ENCODE peak calls at places on chromosomes 1 and 21, in six cellular contexts. O, Z, M, I, H and S are unnamed samples. For H3K4me1 and H3K27me3, the result is how much of the 10 kb centered on the place peaks cover.

GRCh38 chr1:157198619-157199420 is 60.6 kb upstream of the ETV3 start:
- DNase-seq in O (no peak), Z (no peak), M (no peak), I (peak), H (no peak), S (no peak)

GRCh38 chr1:7810395-7810794 is 26.3 kb downstream of the PER3 start:
- DNase-seq in O (no peak), Z (peak), M (no peak), I (peak), H (no peak), S (no peak)

GRCh38 chr1:33260435-33260980 is 4.2 kb downstream of the ZNF362 start:
- DNase-seq in O (no peak), Z (no peak), M (no peak), I (no peak), H (no peak), S (no peak)

GRCh38 chr1:231590453-231591198 is 36.0 kb upstream of the DISC1 start:
- DNase-seq in O (peak), Z (peak), M (no peak), I (peak), H (peak), S (no peak)

GRCh38 chr1:225423518-225423855 is 4.4 kb downstream of the LBR start:
- DNase-seq in O (no peak), Z (no peak), M (no peak), I (no peak), H (no peak), S (no peak)

GRCh38 chr1:41622859-41623732 is 138.6 kb upstream of the EDN2 start:
- DNase-seq in O (no peak), Z (peak), M (no peak), I (no peak), H (no peak), S (peak)

GRCh38 chr1:34696230-34696629 is 58.6 kb upstream of the GJB5 start:
- DNase-seq in O (no peak), Z (no peak), M (no peak), I (no peak), H (no peak), S (no peak)

GRCh38 chr1:204220217-204220616 is 6.4 kb upstream of the GOLT1A start:
- DNase-seq in O (no peak), Z (no peak), M (no peak), I (no peak), H (no peak), S (no peak)

GRCh38 chr1:109636201-109636952 is 16.7 kb downstream of the AMPD2 start:
- DNase-seq in O (no peak), Z (peak), M (no peak), I (peak), H (no peak), S (no peak)

GRCh38 chr1:4668738-4669700 is 14.6 kb downstream of the AJAP1 start:
- DNase-seq in O (no peak), Z (peak), M (no peak), I (no peak), H (no peak), S (no peak)

GRCh38 chr1:244435562-244436205 is 16.0 kb downstream of the ADSS2 start:
- DNase-seq in O (no peak), Z (peak), M (no peak), I (no peak), H (no peak), S (no peak)

GRCh38 chr1:220843481-220844011 is 35.7 kb upstream of the HLX start:
- DNase-seq in O (peak), Z (peak), M (no peak), I (no peak), H (peak), S (no peak)

DNA sequence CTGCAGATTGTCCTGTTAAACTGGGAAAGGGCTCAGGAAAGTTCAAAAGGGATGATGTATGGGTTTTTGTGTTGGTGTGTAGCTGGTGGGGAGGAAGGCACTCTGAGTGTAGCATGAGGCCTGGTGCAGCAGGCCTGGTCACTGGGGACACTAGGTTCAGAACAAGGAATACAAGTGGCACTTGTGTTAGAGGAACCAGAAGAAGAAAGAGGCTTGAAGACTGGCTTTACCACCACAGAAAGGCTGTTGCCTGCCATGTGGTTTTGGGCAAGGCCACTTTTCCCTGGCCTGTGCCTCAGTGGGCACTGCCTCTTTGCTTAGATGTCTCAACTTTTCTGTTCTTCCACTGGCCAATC is 122.8 kb downstream of the NOS1AP start:
- DNase-seq in O (no peak), Z (no peak), M (no peak), I (no peak), H (no peak), S (no peak)
- H3K4me1 ChIP-seq in O (under half), Z (half or more), M (under half), I (half or more), H (half or more), S (under half)

DNA sequence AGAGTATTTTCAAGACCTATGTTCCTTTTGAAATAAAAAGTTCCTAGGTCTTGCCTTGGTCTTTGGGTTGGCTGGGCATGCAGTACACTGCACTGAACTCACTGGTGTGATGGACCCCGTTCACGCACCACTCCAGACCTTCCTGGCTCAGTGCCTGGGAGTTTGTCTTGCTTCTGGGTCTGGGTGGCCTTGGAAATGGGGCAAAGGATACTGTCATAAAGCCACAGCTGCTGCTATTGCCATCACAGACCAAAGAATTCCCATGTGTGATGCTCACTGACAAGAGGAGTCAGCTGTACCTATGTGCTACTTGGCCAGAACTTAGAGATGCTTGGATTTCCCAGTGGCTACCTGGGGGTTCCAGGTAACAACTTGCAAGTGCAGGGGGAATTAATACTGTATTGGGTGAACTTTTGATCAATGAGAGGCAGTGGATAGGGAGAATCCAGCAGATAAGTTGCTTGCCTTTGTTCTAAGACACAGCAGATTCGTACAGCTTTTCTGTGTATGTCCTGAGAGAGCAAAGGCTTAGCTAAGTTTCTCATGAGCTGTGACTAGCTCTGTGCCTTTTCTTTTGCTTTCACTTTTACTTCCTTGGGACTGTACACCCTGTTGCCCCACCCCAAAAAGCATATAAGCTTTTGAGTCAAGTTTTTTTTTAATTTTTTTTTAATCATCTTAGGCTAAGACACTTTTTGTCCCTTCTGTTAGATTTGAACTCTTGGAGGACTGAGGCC is 115.3 kb downstream of the RUNX1 start:
- DNase-seq in O (no peak), Z (no peak), M (peak), I (no peak), H (no peak), S (no peak)
- H3K27ac ChIP-seq in O (no peak), Z (no peak), M (peak), I (no peak), H (no peak), S (peak)

DNA sequence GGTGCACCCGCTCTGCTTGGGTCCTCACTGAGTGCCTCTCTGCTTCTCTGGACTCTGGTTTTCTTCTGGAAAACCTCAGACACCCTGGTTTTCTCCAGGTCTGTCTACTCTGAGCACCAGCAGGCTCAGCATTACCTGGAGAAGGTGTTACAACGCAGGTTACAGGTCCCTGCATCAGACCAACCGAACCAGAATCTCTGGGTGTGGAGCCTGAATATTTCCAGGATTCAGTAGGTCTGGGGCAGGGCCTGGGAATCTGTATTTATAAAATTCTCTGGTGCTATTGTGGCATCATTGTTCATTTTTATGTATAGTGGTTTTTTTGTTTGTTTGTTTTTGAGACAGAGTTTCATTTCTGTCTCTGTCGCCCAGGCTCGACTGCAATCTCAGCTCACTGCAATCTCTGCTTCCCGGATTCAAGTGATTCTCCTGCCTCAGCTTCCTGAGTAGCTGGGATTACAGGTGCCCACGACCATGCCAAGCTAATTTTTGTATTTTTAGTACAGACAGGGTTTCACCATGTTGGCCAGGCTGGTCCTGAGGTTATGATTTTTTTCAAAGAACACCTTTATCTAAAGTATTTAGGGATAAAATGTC is 1.5 kb upstream of the SLC30A2 start:
- DNase-seq in O (no peak), Z (no peak), M (no peak), I (no peak), H (no peak), S (no peak)
- H3K27me3 ChIP-seq in O (under half), Z (half or more), M (under half), I (under half), H (half or more), S (under half)

DNA sequence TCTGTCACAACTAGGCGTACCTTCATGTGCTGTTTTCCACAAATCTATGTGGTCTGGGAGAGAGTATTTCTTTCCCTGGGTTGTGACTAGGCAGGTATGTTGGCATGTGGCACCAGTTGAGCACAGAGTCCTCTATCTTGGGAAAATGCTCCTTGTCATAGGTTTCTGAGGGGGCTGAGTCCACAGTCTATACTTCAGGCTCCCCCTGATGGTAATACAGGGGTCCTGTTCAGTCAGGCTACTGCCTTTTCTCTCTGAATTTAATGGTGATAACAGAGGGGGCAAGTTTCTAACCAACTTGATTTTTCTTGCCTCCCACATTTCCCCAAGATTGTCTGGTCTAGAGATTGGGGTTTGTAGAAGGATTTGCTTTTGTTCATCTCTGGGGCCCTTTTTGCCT is 35.8 kb downstream of the VANGL1 start:
- DNase-seq in O (no peak), Z (no peak), M (no peak), I (no peak), H (no peak), S (no peak)
- H3K4me1 ChIP-seq in O (under half), Z (under half), M (under half), I (under half), H (half or more), S (under half)

GRCh38 chr1:155305881-155306391 is 2.7 kb upstream of the FDPS start:
- DNase-seq in O (no peak), Z (peak), M (no peak), I (peak), H (no peak), S (no peak)
- H3K27ac ChIP-seq in O (no peak), Z (peak), M (no peak), I (no peak), H (no peak), S (no peak)

GRCh38 chr1:18631496-18632217 is 1.0 kb downstream of the PAX7 start:
- DNase-seq in O (no peak), Z (no peak), M (no peak), I (no peak), H (no peak), S (no peak)
- H3K27me3 ChIP-seq in O (under half), Z (half or more), M (half or more), I (under half), H (half or more), S (under half)